ENCODE peak calls at places on chromosomes 12 and 14, in six cellular contexts. V is GM23338, H is PC-9, W is K562, G is GM23248, J is PC-3. X is an unnamed sample.

GRCh38 chr12:14845350-14845750 is 2.0 kb upstream of the ART4 start:
- DNase-seq in V (peak), H (peak), W (peak), G (peak), J (peak), X (peak)

GRCh38 chr12:131126662-131127173 is 173.0 kb downstream of the ADGRD1 start:
- DNase-seq in V (no peak), H (no peak), W (no peak), G (no peak), J (no peak), X (no peak)

GRCh38 chr14:38431156-38431555 is 175.3 kb upstream of the CLEC14A start:
- DNase-seq in V (no peak), H (no peak), W (no peak), G (no peak), J (no peak), X (no peak)

GRCh38 chr14:51024377-51024776 is 70.5 kb downstream of the TRIM9 start:
- DNase-seq in V (no peak), H (no peak), W (no peak), G (no peak), J (no peak), X (no peak)

GRCh38 chr12:46608431-46609280 is 217.1 kb downstream of the SLC38A4 start:
- DNase-seq in V (no peak), H (no peak), W (no peak), G (peak), J (peak), X (no peak)

GRCh38 chr12:64682572-64683277 is 72.4 kb downstream of the RASSF3 start:
- DNase-seq in V (peak), H (no peak), W (no peak), G (peak), J (no peak), X (no peak)

GRCh38 chr14:66476964-66477363 is 9.2 kb upstream of the CCDC196 start:
- DNase-seq in V (no peak), H (no peak), W (peak), G (peak), J (peak), X (no peak)

GRCh38 chr12:93502802-93503623 is 35.7 kb downstream of the MRPL42 start:
- DNase-seq in V (peak), H (peak), W (peak), G (peak), J (peak), X (peak)

GRCh38 chr12:27969901-27970390 is 2.6 kb downstream of the PTHLH start:
- DNase-seq in V (peak), H (peak), W (peak), G (peak), J (peak), X (peak)

GRCh38 chr14:24133730-24134129 is 2.3 kb upstream of the PSME1 start:
- DNase-seq in V (no peak), H (no peak), W (no peak), G (no peak), J (no peak), X (no peak)

GRCh38 chr12:56087220-56087619 is 7.3 kb downstream of the ERBB3 start:
- DNase-seq in V (no peak), H (peak), W (no peak), G (peak), J (peak), X (no peak)

GRCh38 chr14:90624228-90624627 is 192.0 kb downstream of the TTC7B start:
- DNase-seq in V (no peak), H (peak), W (peak), G (peak), J (peak), X (no peak)

GRCh38 chr14:22314183-22314820 is 274.7 kb downstream of the DAD1 start:
- DNase-seq in V (peak), H (no peak), W (peak), G (peak), J (peak), X (peak)

GRCh38 chr14:100401031-100401692 is 78.0 kb downstream of the SLC25A47 start:
- DNase-seq in V (no peak), H (no peak), W (no peak), G (no peak), J (no peak), X (no peak)

GRCh38 chr12:128573907-128574306 is 249.9 kb downstream of the SLC15A4 start:
- DNase-seq in V (no peak), H (no peak), W (no peak), G (no peak), J (no peak), X (no peak)

GRCh38 chr12:104864668-104865067 is 93.4 kb downstream of the SLC41A2 start:
- DNase-seq in V (no peak), H (no peak), W (no peak), G (no peak), J (no peak), X (no peak)

GRCh38 chr12:62720661-62721330 is 214.2 kb downstream of the PPM1H start:
- DNase-seq in V (no peak), H (no peak), W (no peak), G (peak), J (peak), X (no peak)

GRCh38 chr12:76586764-76587395 is 27.3 kb upstream of the OSBPL8 start:
- DNase-seq in V (peak), H (peak), W (peak), G (peak), J (peak), X (peak)

GRCh38 chr12:113978080-113978479 is 12.0 kb upstream of the RBM19 start:
- DNase-seq in V (no peak), H (no peak), W (no peak), G (no peak), J (no peak), X (no peak)

GRCh38 chr14:91035855-91036254 is 24.6 kb downstream of the RPS6KA5 start:
- DNase-seq in V (no peak), H (no peak), W (no peak), G (no peak), J (no peak), X (no peak)

DNA sequence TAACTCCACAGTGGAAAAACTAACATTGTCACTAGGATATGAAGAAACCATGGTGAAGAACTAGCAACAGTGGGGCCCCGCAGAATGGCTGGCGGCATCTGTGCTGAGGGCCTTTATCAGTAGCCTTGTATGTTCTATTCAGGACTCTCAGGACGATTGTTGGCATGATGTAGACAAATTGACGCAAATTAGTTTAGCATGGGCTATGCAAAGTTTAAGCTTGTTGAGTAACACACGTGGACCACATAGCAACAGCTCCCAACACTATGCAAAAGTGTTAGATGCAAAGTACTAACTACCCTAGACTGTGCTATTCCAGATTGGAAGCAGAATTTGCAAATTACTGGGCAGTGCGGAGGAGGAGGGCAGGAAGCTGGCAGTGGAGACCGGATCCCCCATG is 38.2 kb upstream of the TMEM263 start:
- DNase-seq in V (no peak), H (no peak), W (no peak), G (no peak), J (no peak), X (no peak)
- H3K4me3 ChIP-seq in V (no peak), H (no peak), W (no peak), G (no peak), J (no peak), X (no peak)

DNA sequence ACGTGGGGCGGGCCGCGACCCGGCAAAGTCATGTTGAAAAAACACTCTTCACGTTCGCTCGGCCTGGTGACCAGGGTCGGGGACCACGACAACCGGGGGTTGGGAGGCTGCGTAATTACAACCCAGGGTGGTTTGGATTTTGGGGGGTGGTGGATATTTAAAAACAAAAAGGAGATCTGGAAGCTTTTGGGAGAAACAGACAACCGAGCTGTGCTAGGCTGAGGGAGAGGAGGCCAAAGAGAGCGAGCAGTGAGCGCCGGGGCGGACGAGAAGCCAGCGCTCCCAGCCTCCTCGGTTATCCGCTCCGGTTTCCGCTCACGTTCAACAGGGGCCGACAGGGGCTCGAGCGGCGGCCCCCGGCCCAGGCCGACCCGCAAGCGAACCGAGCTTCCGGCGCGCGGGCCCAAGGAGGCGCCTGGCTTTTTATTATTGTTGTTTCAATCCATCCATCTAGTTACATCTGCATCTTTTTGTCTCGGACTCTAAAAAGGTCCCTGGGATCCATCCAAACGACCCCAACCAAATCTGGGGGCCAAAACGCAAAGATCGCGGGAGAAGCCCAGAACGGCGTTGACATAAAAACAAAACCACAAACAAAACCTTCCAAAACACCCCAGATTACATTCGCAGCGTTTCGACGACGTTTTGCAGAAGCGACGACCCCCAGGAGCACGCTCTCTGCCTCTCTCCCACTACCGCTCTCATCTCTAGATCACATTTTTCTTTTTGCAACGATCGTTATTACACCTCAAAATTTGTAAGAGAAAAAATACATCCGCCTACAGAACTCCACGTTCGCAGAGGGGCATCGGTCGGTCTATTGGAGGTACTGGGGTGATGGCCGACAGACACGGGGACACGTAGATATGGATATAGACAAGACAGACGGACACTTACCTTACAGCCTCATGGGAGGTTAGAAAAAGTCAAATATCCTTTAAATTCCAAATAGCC is 740 bp downstream of the OTX2 start:
- DNase-seq in V (peak), H (no peak), W (no peak), G (no peak), J (no peak), X (no peak)
- TF ChIP-seq EZH2 in V (peak), H (no peak), W (no peak), G (no peak), J (no peak), X (no peak)

GRCh38 chr14:77120771-77121743 is 20.5 kb downstream of the ZDHHC22 start:
- DNase-seq in V (no peak), H (no peak), W (no peak), G (no peak), J (no peak), X (peak)
- H3K4me3 ChIP-seq in V (no peak), H (no peak), W (no peak), G (no peak), J (no peak), X (no peak)

GRCh38 chr12:110599334-110599733 is 14.6 kb upstream of the TCTN1 start:
- DNase-seq in V (no peak), H (no peak), W (no peak), G (no peak), J (no peak), X (no peak)

GRCh38 chr12:110600254-110600653 is 13.7 kb upstream of the TCTN1 start:
- DNase-seq in V (peak), H (no peak), W (peak), G (peak), J (peak), X (peak)

GRCh38 chr12:110592078-110592477 is 9.0 kb upstream of the PPTC7 start:
- DNase-seq in V (no peak), H (no peak), W (no peak), G (no peak), J (no peak), X (no peak)

GRCh38 chr12:110597885-110598284 is 14.8 kb upstream of the PPTC7 start:
- DNase-seq in V (no peak), H (no peak), W (no peak), G (no peak), J (no peak), X (no peak)
- TF ChIP-seq EZH2 in V (no peak), H (no peak), W (no peak), G (no peak), J (no peak), X (no peak)

DNA sequence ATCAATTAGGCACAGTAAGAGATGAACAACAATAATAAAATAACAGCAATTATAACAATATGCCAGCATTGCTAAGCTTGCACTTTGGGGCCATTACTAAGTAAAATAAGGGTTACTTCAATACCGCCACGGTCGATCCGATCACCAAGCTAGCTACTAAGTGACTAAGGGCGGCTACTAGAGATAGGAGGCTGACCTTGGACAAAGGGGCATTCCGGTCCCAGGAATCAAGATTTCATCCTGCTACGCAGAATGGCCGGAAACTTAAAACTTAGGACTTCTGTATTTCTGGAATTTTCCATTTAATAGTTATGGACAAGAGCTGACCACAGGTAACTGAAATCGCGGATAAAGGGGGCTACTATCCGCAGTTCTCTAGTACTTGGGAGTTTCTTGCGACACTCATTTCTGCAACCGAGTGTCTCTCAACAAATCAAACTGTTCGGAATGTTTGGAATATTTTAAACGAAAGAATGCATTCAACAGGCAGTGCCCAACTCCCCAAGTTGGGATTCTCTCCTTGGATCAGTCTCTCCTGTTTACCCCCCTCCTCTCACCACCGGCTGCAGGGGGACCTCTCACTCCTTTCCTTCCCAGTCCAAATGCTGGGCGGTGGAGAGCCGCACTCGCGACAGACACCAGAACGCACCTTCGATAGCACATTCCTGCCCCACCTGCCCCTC is 648 bp downstream of the HEBP1 start:
- DNase-seq in V (peak), H (no peak), W (peak), G (peak), J (peak), X (no peak)
- H3K4me3 ChIP-seq in V (peak), H (peak), W (peak), G (peak), J (peak), X (peak)